ENCODE peak calls at places on chromosome 22, in four cellular contexts. K, U, A and T are unnamed samples.

GRCh38 chr22:46150615-46151423 is 493 bp downstream of the PPARA start:
- DNase-seq in U (peak; percentile 76), K (no peak), A (no peak), T (no peak)

GRCh38 chr22:44446483-44446882 is 51.5 kb downstream of the RTL6 start:
- DNase-seq in A (no peak), U (no peak), K (no peak), T (no peak)

GRCh38 chr22:42360348-42360747 is 71.9 kb downstream of the NFAM1 start:
- DNase-seq in A (no peak), K (no peak), U (no peak), T (no peak)

GRCh38 chr22:25076281-25076680 is 123.4 kb upstream of the CRYBB3 start:
- DNase-seq in K (no peak), U (no peak), A (no peak), T (no peak)

GRCh38 chr22:38824587-38824986 is 19.2 kb downstream of the NPTXR start:
- DNase-seq in A (no peak), U (peak; percentile 50), K (peak; percentile 65), T (peak; percentile 67)

GRCh38 chr22:26172389-26172990 is 3.2 kb downstream of the SEZ6L start:
- DNase-seq in K (no peak), A (no peak), U (no peak), T (no peak)

GRCh38 chr22:20206709-20207215 is 55.9 kb upstream of the CCDC188 start:
- DNase-seq in A (no peak), K (no peak), U (no peak), T (no peak)

GRCh38 chr22:47196493-47196849 is 434.0 kb downstream of the TBC1D22A start:
- DNase-seq in K (no peak), A (no peak), U (peak; percentile 2), T (no peak)

GRCh38 chr22:27394806-27395404 is 406.7 kb downstream of the MN1 start:
- DNase-seq in K (no peak), U (no peak), A (no peak), T (no peak)

GRCh38 chr22:22064580-22064979 is 82.0 kb upstream of the TOP3B start:
- DNase-seq in U (no peak), K (no peak), A (no peak), T (no peak)
- TF ChIP-seq CTCF in U (no peak), K (no peak), A (no peak), T (no peak)

DNA sequence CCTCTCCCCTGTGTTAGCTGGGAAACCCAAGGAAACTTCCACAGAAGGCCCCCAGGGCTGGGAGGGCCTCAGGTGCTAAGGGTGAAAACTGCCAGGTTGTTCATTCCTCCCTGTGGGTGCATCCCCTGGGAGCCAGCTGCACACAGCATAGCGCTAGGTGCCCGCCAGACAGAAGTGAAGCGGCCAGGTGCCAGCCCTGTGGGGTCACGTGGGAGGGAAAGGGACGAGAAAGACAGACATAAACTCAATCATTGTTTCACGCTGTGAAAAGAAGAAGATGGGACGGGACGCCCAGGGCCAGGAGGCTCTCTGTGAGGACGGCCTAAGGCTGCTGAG is 31.6 kb upstream of the HMOX1 start:
- DNase-seq in K (no peak), A (no peak), U (no peak), T (no peak)
- H3K4me3 ChIP-seq in K (no peak overlapping the region), A (no peak overlapping the region), U (no peak overlapping the region), T (no peak overlapping the region)

GRCh38 chr22:29291215-29291614 is 15.2 kb upstream of the GAS2L1 start:
- DNase-seq in K (no peak), U (no peak), A (no peak), T (no peak)
- TF ChIP-seq CTCF in K (no peak), U (no peak), A (no peak), T (no peak)

GRCh38 chr22:50191041-50191740 is 5.5 kb downstream of the TRABD start:
- DNase-seq in A (no peak), K (no peak), U (no peak), T (no peak)
- H3K4me3 ChIP-seq in A (no peak overlapping the region), K (peak overlapping the region; percentile 61), U (no peak overlapping the region), T (peak overlapping the region; percentile 31)